ENCODE peak calls at places on chromosomes 3 and 15, in eight cellular contexts. M is transverse colon; B is endodermal cell; S is ovary; G is CD8-positive, alpha-beta T cell; F is pancreas; U is cardiac muscle cell; T is stomach. D is an unnamed sample.
A peak's percentile ranks its signal among the peaks of the same experiment; 100 is the strongest.

GRCh38 chr3:56928379-56929068 is 126.8 kb upstream of the ARHGEF3 start:
- DNase-seq in G (peak; percentile 23), M (no peak), U (no peak), F (no peak), T (no peak), S (no peak), B (peak; percentile 48), D (no peak)

GRCh38 chr3:5212625-5213573 is 25.4 kb downstream of the EDEM1 start:
- DNase-seq in B (peak; percentile 80), S (no peak), G (no peak), T (no peak), F (no peak), U (no peak), M (no peak), D (no peak)

GRCh38 chr3:99468918-99469317 is 169.5 kb upstream of the COL8A1 start:
- DNase-seq in M (no peak), U (peak; percentile 14), T (no peak), G (no peak), S (no peak), F (no peak), B (no peak), D (no peak)

GRCh38 chr3:185528481-185529009 is 23.8 kb downstream of the LIPH start:
- DNase-seq in U (no peak), G (no peak), F (no peak), T (no peak), M (no peak), B (no peak), S (no peak), D (no peak)

GRCh38 chr3:192435241-192435640 is 292.1 kb downstream of the FGF12 start:
- DNase-seq in F (no peak), G (no peak), T (no peak), S (no peak), U (no peak), B (no peak), M (no peak), D (no peak)

GRCh38 chr3:152204218-152204617 is 64.5 kb upstream of the MBNL1 start:
- DNase-seq in S (no peak), F (no peak), G (no peak), T (no peak), U (no peak), B (no peak), M (no peak), D (no peak)

GRCh38 chr3:79937567-79937966 is 169.8 kb upstream of the ROBO1 start:
- DNase-seq in T (no peak), B (peak; percentile 85), G (no peak), F (no peak), U (no peak), S (no peak), M (no peak), D (no peak)

GRCh38 chr3:170768334-170768801 is 101.6 kb downstream of the RPL22L1 start:
- DNase-seq in T (no peak), B (peak; percentile 48), U (no peak), S (no peak), F (no peak), M (no peak), G (no peak), D (no peak)

GRCh38 chr15:70356919-70357318 is 259.2 kb upstream of the TLE3 start:
- DNase-seq in M (no peak), G (no peak), B (peak; percentile 42), T (no peak), U (no peak), F (no peak), S (no peak), D (no peak)

GRCh38 chr15:42510258-42511009 is 15.0 kb downstream of the SNAP23 start:
- DNase-seq in F (no peak), S (no peak), T (no peak), M (no peak), U (no peak), B (no peak), G (no peak), D (no peak)

GRCh38 chr15:43376017-43376705 is 5.3 kb downstream of the TUBGCP4 start:
- DNase-seq in G (peak; percentile 8), B (peak; percentile 65), F (no peak), M (peak; percentile 17), T (no peak), U (peak; percentile 45), S (no peak), D (peak; percentile 15)

GRCh38 chr3:58095471-58096145 is 87.4 kb downstream of the FLNB start:
- DNase-seq in U (no peak), G (no peak), B (no peak), S (no peak), F (no peak), M (no peak), T (no peak), D (no peak)

GRCh38 chr3:144018776-144019175 is 47.2 kb downstream of the DIPK2A start:
- DNase-seq in U (no peak), G (no peak), F (no peak), M (no peak), S (no peak), B (no peak), T (no peak), D (no peak)

GRCh38 chr3:142808103-142808917 is 80.6 kb downstream of the PCOLCE2 start:
- DNase-seq in M (no peak), S (no peak), T (no peak), U (no peak), B (no peak), F (no peak), G (no peak), D (no peak)

GRCh38 chr3:100027321-100027720 is 87.0 kb downstream of the FILIP1L start:
- DNase-seq in F (no peak), U (no peak), S (no peak), G (no peak), M (no peak), B (no peak), T (no peak), D (no peak)

GRCh38 chr15:74847462-74847861 is 4.5 kb upstream of the ULK3 start:
- DNase-seq in F (no peak), U (no peak), M (no peak), S (no peak), B (no peak), T (peak; percentile 59), G (no peak), D (no peak)

GRCh38 chr3:12948891-12949711 is 107.7 kb upstream of the RPL32 start:
- DNase-seq in F (no peak), T (no peak), U (no peak), G (no peak), M (peak; percentile 24), S (no peak), B (no peak), D (no peak)

GRCh38 chr3:156997351-156997750 is 162.6 kb downstream of the CCNL1 start:
- DNase-seq in S (no peak), B (no peak), M (no peak), U (no peak), G (no peak), F (no peak), T (no peak), D (no peak)

DNA sequence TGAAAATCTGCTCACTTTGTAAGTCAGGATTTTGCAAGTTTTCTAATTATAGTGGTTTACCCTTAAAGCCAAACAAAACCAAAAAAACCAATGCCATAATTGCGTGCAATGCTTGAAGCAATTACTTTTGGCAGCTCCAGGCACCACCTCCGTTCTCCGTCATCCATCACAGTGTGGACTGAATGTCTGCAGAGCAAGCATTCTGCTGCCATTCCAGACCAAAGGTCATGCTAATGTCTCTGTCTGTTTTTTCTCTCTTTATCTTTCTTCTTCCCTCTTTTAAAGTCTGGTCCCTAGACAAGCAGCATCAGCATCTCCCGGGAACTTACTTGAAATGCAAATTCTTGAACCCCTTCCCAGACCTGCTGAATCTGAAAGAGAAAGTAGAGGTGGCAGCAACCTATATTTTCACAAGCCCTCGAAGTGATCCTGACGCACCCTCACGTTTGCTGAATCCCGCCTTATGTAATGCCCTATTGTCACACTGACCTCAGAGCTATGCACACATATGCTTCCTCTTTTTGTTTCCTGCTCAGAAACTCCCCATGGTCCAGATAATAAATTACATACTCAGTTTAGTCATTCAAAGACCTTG is 297.3 kb upstream of the PROK2 start:
- DNase-seq in M (peak; percentile 48), F (no peak), U (no peak), B (no peak), G (no peak), T (peak; percentile 44), S (no peak), D (no peak)
- TF ChIP-seq CTCF in M (no peak), F (no peak), U (no peak), B (no peak), G (no peak), T (no peak), S (no peak), D (no peak)

GRCh38 chr15:92869977-92870644 is 30.0 kb upstream of the CHD2 start:
- DNase-seq in S (no peak), T (no peak), F (no peak), G (no peak), B (no peak), M (no peak), U (no peak), D (no peak)
- H3K27ac ChIP-seq in S (no peak overlapping the region), T (peak overlapping the region; percentile 5), F (peak overlapping the region; percentile 34), G (no peak overlapping the region), B (no peak overlapping the region), M (peak overlapping the region; percentile 71), U (peak overlapping the region; percentile 18), D (no peak overlapping the region)

DNA sequence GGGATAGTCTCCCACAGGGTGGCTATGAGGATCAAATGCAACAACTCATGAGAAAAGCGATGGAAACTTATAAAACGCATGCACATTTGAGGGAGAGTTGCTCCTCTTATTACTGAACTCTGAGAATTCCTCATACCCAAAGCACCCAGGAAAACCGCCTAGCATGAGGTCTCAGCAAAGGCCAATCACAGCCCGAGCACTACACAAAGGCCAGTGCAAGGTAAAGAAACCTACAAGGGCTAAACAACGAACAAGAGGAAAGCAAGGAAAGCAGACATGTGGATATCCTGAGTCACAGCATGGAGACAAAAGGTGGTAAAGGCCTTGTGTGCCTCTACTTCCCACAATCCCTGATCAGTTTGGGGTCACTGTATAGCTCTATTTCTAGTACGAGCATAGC is 7.1 kb downstream of the RAB43 start:
- DNase-seq in F (no peak), M (no peak), S (no peak), G (no peak), T (no peak), U (no peak), B (peak; percentile 52), D (no peak)
- H3K27me3 ChIP-seq in F (no peaks in the 10 kb centered on the region), M (no peaks in the 10 kb centered on the region), S (no peaks in the 10 kb centered on the region), G (no peaks in the 10 kb centered on the region), T (no peaks in the 10 kb centered on the region), U (no peaks in the 10 kb centered on the region), B (no peaks in the 10 kb centered on the region), D (no peaks in the 10 kb centered on the region)

DNA sequence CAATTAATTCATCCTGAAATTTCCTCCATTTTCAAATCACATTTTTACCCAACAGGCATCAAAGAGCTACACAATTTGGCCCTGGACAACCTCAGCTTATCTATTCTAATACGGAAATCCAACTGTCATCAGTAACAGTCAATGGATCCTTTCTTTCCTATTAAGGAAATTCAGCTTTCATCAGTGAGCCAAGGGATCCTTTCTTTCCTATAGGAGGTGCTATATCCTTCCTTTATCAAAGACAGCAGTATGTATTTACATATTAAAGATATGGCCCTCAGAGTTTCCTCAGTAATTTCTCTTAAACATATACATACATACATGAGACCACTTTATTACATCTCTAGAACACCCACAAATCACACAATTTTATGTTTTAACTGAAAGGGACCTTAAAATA is 10.1 kb downstream of the DHX36 start:
- DNase-seq in M (no peak), U (no peak), G (no peak), T (no peak), B (no peak), F (no peak), S (no peak), D (no peak)
- TF ChIP-seq CTCF in M (no peak), U (no peak), G (no peak), T (no peak), B (peak; percentile 55), F (no peak), S (no peak), D (no peak)

GRCh38 chr3:179428876-179429548 is 22.3 kb downstream of the GNB4 start:
- DNase-seq in B (no peak), U (no peak), T (no peak), M (no peak), G (no peak), S (no peak), F (no peak), D (no peak)
- H3K27ac ChIP-seq in B (no peak overlapping the region), U (peak overlapping the region; percentile 16), T (no peak overlapping the region), M (no peak overlapping the region), G (no peak overlapping the region), S (no peak overlapping the region), F (no peak overlapping the region), D (no peak overlapping the region)